ENCODE peak calls at places on chromosomes 6 and 20, in six cellular contexts. G is fibroblast of lung, D is K562, O is GM23248, Z is HCT116, J is OCI-LY7. F is an unnamed sample.

GRCh38 chr6:75220365-75220764 is 14.5 kb upstream of the COL12A1 start:
- DNase-seq in G (peak; percentile 23), D (no peak), O (peak; percentile 75), Z (no peak), J (no peak), F (no peak)

GRCh38 chr20:57251344-57251743 is 15.1 kb downstream of the BMP7 start:
- DNase-seq in G (no peak), D (peak; percentile 15), O (no peak), Z (no peak), J (peak; percentile 57), F (peak; percentile 71)

GRCh38 chr6:101582786-101583185 is 189.3 kb downstream of the GRIK2 start:
- DNase-seq in G (no peak), D (no peak), O (no peak), Z (no peak), J (no peak), F (no peak)

GRCh38 chr6:13365320-13365719 is 37.0 kb upstream of the TBC1D7 start:
- DNase-seq in G (no peak), D (no peak), O (no peak), Z (no peak), J (no peak), F (no peak)

GRCh38 chr20:7775072-7775471 is 165.2 kb downstream of the HAO1 start:
- DNase-seq in G (peak; percentile 39), D (no peak), O (peak; percentile 40), Z (no peak), J (no peak), F (no peak)

GRCh38 chr6:32182617-32183016 is 1.4 kb downstream of the AGER start:
- DNase-seq in G (no peak), D (no peak), O (no peak), Z (no peak), J (no peak), F (no peak)

GRCh38 chr20:37911838-37912273 is 8.9 kb downstream of the VSTM2L start:
- DNase-seq in G (no peak), D (peak; percentile 55), O (peak; percentile 79), Z (no peak), J (no peak), F (peak; percentile 9)

GRCh38 chr6:56772737-56773184 is 130.1 kb upstream of the DST start:
- DNase-seq in G (peak; percentile 66), D (no peak), O (peak; percentile 88), Z (no peak), J (no peak), F (no peak)

GRCh38 chr6:40183902-40184301 is 249.6 kb upstream of the MOCS1 start:
- DNase-seq in G (no peak), D (no peak), O (no peak), Z (no peak), J (no peak), F (no peak)

GRCh38 chr20:44761423-44761822 is 15.8 kb downstream of the KCNK15 start:
- DNase-seq in G (no peak), D (no peak), O (peak; percentile 39), Z (no peak), J (no peak), F (no peak)

GRCh38 chr6:6661684-6662083 is 73.2 kb downstream of the LY86 start:
- DNase-seq in G (peak; percentile 58), D (no peak), O (peak; percentile 54), Z (no peak), J (no peak), F (no peak)

GRCh38 chr6:47733879-47734558 is 35.6 kb downstream of the ADGRF4 start:
- DNase-seq in G (peak; percentile 6), D (no peak), O (peak; percentile 4), Z (peak; percentile 26), J (peak; percentile 56), F (no peak)

GRCh38 chr6:159716247-159717086 is 10.8 kb upstream of the WTAP start:
- DNase-seq in G (peak; percentile 98), D (no peak), O (peak; percentile 98), Z (no peak), J (no peak), F (no peak)

GRCh38 chr6:98769546-98769945 is 64.8 kb upstream of the POU3F2 start:
- DNase-seq in G (no peak), D (peak; percentile 19), O (no peak), Z (peak; percentile 40), J (peak; percentile 27), F (peak; percentile 6)

GRCh38 chr20:53032021-53033001 is 60.2 kb downstream of the TSHZ2 start:
- DNase-seq in G (peak; percentile 88), D (no peak), O (peak; percentile 97), Z (no peak), J (no peak), F (no peak)

GRCh38 chr20:63183422-63184146 is 32.3 kb downstream of the YTHDF1 start:
- DNase-seq in G (peak; percentile 17), D (peak; percentile 76), O (peak; percentile 53), Z (peak; percentile 8), J (peak; percentile 57), F (peak; percentile 66)

GRCh38 chr6:116087437-116088027 is 13.1 kb upstream of the NT5DC1 start:
- DNase-seq in G (peak; percentile 39), D (no peak), O (peak; percentile 73), Z (no peak), J (no peak), F (no peak)

GRCh38 chr20:1328680-1329330 is at the start of gene SDCBP2:
- DNase-seq in G (no peak), D (no peak), O (no peak), Z (peak; percentile 23), J (no peak), F (peak; percentile 2)

GRCh38 chr20:46657137-46657536 is 5.9 kb upstream of the SLC13A3 start:
- DNase-seq in G (no peak), D (no peak), O (no peak), Z (no peak), J (no peak), F (no peak)

GRCh38 chr6:30613251-30614043 is 3.6 kb downstream of the PPP1R10 start:
- DNase-seq in G (peak; percentile 27), D (no peak), O (peak; percentile 39), Z (no peak), J (no peak), F (no peak)

GRCh38 chr20:50572922-50573777 is 63.0 kb downstream of the PTPN1 start:
- DNase-seq in G (peak; percentile 98), D (no peak), O (peak; percentile 91), Z (no peak), J (no peak), F (no peak)

DNA sequence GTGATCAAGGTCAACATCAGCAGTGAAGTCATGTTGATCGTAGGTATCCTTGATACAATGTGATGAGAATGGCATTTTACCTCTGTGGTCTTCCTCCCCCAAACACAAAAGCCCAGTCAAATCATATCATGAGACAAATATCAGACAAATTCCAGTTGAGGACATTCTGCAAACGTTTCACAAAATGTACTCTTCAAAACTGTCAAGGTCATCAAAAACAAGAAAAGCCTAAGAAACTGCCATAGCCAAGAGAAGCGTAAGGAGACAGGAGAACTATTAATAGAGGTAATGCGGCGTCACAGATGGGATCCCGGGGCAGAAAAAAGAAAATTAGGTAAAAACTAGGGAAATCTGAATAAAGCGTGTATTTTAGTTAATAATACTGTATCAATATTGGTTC is 7.4 kb upstream of the CDYL start:
- DNase-seq in G (no peak), D (no peak), O (no peak), Z (no peak), J (no peak), F (no peak)
- H2AFZ ChIP-seq in G (no peak overlapping the region), D (no peak overlapping the region), O (no peak overlapping the region), Z (no peak overlapping the region), J (no peak overlapping the region), F (no peak overlapping the region)

GRCh38 chr20:64255361-64256281 is at the start of gene PCMTD2:
- DNase-seq in G (peak; percentile 74), D (peak; percentile 99), O (peak; percentile 90), Z (peak; percentile 47), J (peak; percentile 93), F (peak; percentile 87)

GRCh38 chr20:64254156-64254555 is 1.4 kb upstream of the PCMTD2 start:
- DNase-seq in G (no peak), D (no peak), O (no peak), Z (no peak), J (no peak), F (no peak)

GRCh38 chr20:64254571-64255360 is 782 bp upstream of the PCMTD2 start:
- DNase-seq in G (no peak), D (no peak), O (no peak), Z (no peak), J (peak; percentile 9), F (no peak)

GRCh38 chr20:64253443-64253842 is 2.1 kb upstream of the PCMTD2 start:
- DNase-seq in G (no peak), D (no peak), O (no peak), Z (no peak), J (no peak), F (no peak)

DNA sequence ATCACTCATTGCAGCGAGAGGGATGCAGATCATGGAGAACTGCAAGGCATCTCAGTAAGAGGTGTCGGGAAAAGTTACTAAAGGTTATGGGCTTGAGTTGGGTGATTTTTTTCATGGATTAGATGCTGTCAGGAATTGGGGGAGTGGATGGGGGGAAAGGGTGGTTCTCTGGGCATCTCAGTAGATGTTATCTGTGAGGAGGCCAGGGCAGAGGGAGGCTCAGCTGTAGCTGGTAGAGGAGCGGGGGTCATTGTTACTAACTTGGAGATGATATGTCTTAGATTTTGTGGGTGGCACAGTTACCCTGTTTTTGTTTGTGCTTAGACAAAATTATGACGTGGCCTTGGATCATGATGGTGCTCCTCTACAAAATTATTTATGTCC is 2.6 kb upstream of the PCMTD2 start:
- DNase-seq in G (no peak), D (no peak), O (no peak), Z (no peak), J (no peak), F (no peak)
- H2AFZ ChIP-seq in G (no peak overlapping the region), D (peak overlapping the region; percentile 1), O (no peak overlapping the region), Z (no peak overlapping the region), J (peak overlapping the region; percentile 39), F (no peak overlapping the region)

GRCh38 chr6:42007753-42008528 is 42.4 kb upstream of the TAF8 start:
- DNase-seq in G (no peak), D (no peak), O (no peak), Z (no peak), J (peak; percentile 88), F (peak; percentile 91)
- H2AFZ ChIP-seq in G (no peak overlapping the region), D (no peak overlapping the region), O (no peak overlapping the region), Z (no peak overlapping the region), J (peak overlapping the region; percentile 66), F (no peak overlapping the region)

GRCh38 chr6:44630125-44631028 is 242.9 kb downstream of the CDC5L start:
- DNase-seq in G (peak; percentile 67), D (peak; percentile 73), O (peak; percentile 76), Z (peak; percentile 42), J (peak; percentile 8), F (peak; percentile 12)

GRCh38 chr6:44628347-44628746 is 240.8 kb downstream of the CDC5L start:
- DNase-seq in G (no peak), D (no peak), O (no peak), Z (no peak), J (no peak), F (no peak)

GRCh38 chr6:44631968-44632367 is 244.5 kb downstream of the CDC5L start:
- DNase-seq in G (no peak), D (no peak), O (no peak), Z (no peak), J (no peak), F (no peak)

GRCh38 chr6:44627879-44628271 is 240.4 kb downstream of the CDC5L start:
- DNase-seq in G (no peak), D (no peak), O (no peak), Z (no peak), J (no peak), F (no peak)

DNA sequence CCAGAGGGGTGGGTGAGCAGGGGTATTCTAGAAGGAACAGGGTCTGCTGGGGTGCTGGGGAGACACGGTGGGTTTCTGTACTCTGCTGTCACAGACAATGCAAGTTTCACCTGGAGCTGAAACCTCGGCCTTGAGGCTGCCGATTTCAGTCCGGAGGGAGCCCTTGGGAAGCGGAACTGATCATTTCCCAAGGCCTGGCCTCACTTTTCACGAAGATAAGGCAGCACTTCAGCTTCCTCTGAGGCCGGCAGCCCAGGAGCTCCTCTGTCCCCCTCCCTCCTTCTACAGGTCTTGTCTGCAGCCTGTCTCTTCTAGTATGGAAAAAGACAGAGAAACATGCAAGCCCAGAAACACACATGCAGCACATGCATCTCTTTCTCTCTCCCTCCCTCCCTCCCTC is 242.1 kb downstream of the CDC5L start:
- DNase-seq in G (no peak), D (no peak), O (no peak), Z (no peak), J (no peak), F (no peak)
- H2AFZ ChIP-seq in G (no peak overlapping the region), D (no peak overlapping the region), O (no peak overlapping the region), Z (no peak overlapping the region), J (no peak overlapping the region), F (no peak overlapping the region)